ENCODE peak calls at places on chromosomes 13 and 19, in eight cellular contexts. G, Q, M, Y, U, O, P and W are unnamed samples.

GRCh38 chr19:49614096-49614857 is 23.3 kb downstream of the PRR12 start:
- DNase-seq in G (peak; percentile 91), Q (peak; percentile 95), M (no peak), Y (peak; percentile 77), U (no peak), O (peak; percentile 92), P (no peak), W (no peak)

GRCh38 chr19:3507371-3508120 is 1.4 kb downstream of the FZR1 start:
- DNase-seq in G (no peak), Q (peak; percentile 10), M (no peak), Y (no peak), U (peak; percentile 65), O (peak; percentile 16), P (no peak), W (no peak)

GRCh38 chr13:91719033-91719432 is 320.6 kb downstream of the GPC5 start:
- DNase-seq in G (peak; percentile 14), Q (no peak), M (no peak), Y (no peak), U (peak; percentile 9), O (no peak), P (no peak), W (no peak)

GRCh38 chr19:38425810-38426466 is at the start of gene RASGRP4:
- DNase-seq in G (no peak), Q (no peak), M (no peak), Y (no peak), U (no peak), O (no peak), P (no peak), W (peak; percentile 2)

GRCh38 chr13:98482476-98483444 is 94.1 kb downstream of the STK24 start:
- DNase-seq in G (peak; percentile 74), Q (peak; percentile 76), M (no peak), Y (no peak), U (peak; percentile 52), O (peak; percentile 40), P (peak; percentile 31), W (no peak)

GRCh38 chr13:75763511-75763910 is 127.4 kb downstream of the LMO7 start:
- DNase-seq in G (no peak), Q (no peak), M (no peak), Y (no peak), U (no peak), O (no peak), P (no peak), W (no peak)

GRCh38 chr19:10679743-10680142 is 21.5 kb upstream of the QTRT1 start:
- DNase-seq in G (no peak), Q (no peak), M (no peak), Y (no peak), U (no peak), O (no peak), P (no peak), W (no peak)

GRCh38 chr13:56247692-56248091 is 893.0 kb upstream of the PRR20A start:
- DNase-seq in G (no peak), Q (no peak), M (no peak), Y (no peak), U (no peak), O (no peak), P (no peak), W (no peak)

GRCh38 chr13:29301027-29301426 is 294.5 kb downstream of the SLC7A1 start:
- DNase-seq in G (no peak), Q (no peak), M (no peak), Y (no peak), U (no peak), O (no peak), P (no peak), W (no peak)

GRCh38 chr19:23817519-23817918 is 58.8 kb upstream of the ZNF681 start:
- DNase-seq in G (peak; percentile 4), Q (peak; percentile 36), M (no peak), Y (no peak), U (no peak), O (peak; percentile 31), P (no peak), W (no peak)

GRCh38 chr13:112510987-112511715 is 76.8 kb downstream of the TUBGCP3 start:
- DNase-seq in G (no peak), Q (no peak), M (no peak), Y (no peak), U (no peak), O (peak; percentile 13), P (no peak), W (no peak)